ENCODE peak calls at places on chromosomes 7 and 10, in six cellular contexts. One of them, this sample, is unnamed.

GRCh38 chr10:126921974-126922525 is 16.8 kb downstream of the DOCK1 start:
- DNase-seq in tibial artery: no peak
- DNase-seq in A549: no peak
- DNase-seq in brain microvascular endothelial cell: peak
- DNase-seq in GM23338: no peak
- DNase-seq in IMR-90: peak
- DNase-seq in this sample: no peak

GRCh38 chr10:132375116-132375794 is 21.7 kb upstream of the PWWP2B start:
- DNase-seq in tibial artery: peak
- DNase-seq in A549: no peak
- DNase-seq in brain microvascular endothelial cell: no peak
- DNase-seq in GM23338: peak
- DNase-seq in IMR-90: no peak
- DNase-seq in this sample: no peak

GRCh38 chr10:48472670-48473069 is 132.2 kb downstream of the ARHGAP22 start:
- DNase-seq in tibial artery: no peak
- DNase-seq in A549: no peak
- DNase-seq in brain microvascular endothelial cell: no peak
- DNase-seq in GM23338: no peak
- DNase-seq in IMR-90: no peak
- DNase-seq in this sample: no peak

GRCh38 chr7:152931583-152931982 is 172.0 kb downstream of the ACTR3B start:
- DNase-seq in tibial artery: no peak
- DNase-seq in A549: no peak
- DNase-seq in brain microvascular endothelial cell: no peak
- DNase-seq in GM23338: no peak
- DNase-seq in IMR-90: no peak
- DNase-seq in this sample: no peak

GRCh38 chr7:151141281-151141854 is 26.1 kb downstream of the GBX1 start:
- DNase-seq in tibial artery: no peak
- DNase-seq in A549: no peak
- DNase-seq in brain microvascular endothelial cell: no peak
- DNase-seq in GM23338: no peak
- DNase-seq in IMR-90: no peak
- DNase-seq in this sample: no peak

GRCh38 chr7:27161214-27161720 is 4.1 kb downstream of the HOXA9 start:
- DNase-seq in tibial artery: peak
- DNase-seq in A549: no peak
- DNase-seq in brain microvascular endothelial cell: no peak
- DNase-seq in GM23338: no peak
- DNase-seq in IMR-90: no peak
- DNase-seq in this sample: no peak

GRCh38 chr10:78236416-78237015 is 202.9 kb downstream of the RPS24 start:
- DNase-seq in tibial artery: no peak
- DNase-seq in A549: no peak
- DNase-seq in brain microvascular endothelial cell: no peak
- DNase-seq in GM23338: no peak
- DNase-seq in IMR-90: no peak
- DNase-seq in this sample: no peak

GRCh38 chr10:18178862-18179483 is 38.7 kb downstream of the CACNB2 start:
- DNase-seq in tibial artery: no peak
- DNase-seq in A549: no peak
- DNase-seq in brain microvascular endothelial cell: no peak
- DNase-seq in GM23338: no peak
- DNase-seq in IMR-90: no peak
- DNase-seq in this sample: no peak

GRCh38 chr7:97064972-97065587 is 40.4 kb upstream of the DLX5 start:
- DNase-seq in tibial artery: no peak
- DNase-seq in A549: peak
- DNase-seq in brain microvascular endothelial cell: peak
- DNase-seq in GM23338: peak
- DNase-seq in IMR-90: peak
- DNase-seq in this sample: peak

GRCh38 chr7:148697256-148697841 is 1.4 kb upstream of the CUL1 start:
- DNase-seq in tibial artery: peak
- DNase-seq in A549: no peak
- DNase-seq in brain microvascular endothelial cell: peak
- DNase-seq in GM23338: no peak
- DNase-seq in IMR-90: peak
- DNase-seq in this sample: peak

GRCh38 chr7:38317457-38318037 is 44.1 kb upstream of the TARP start:
- DNase-seq in tibial artery: no peak
- DNase-seq in A549: no peak
- DNase-seq in brain microvascular endothelial cell: no peak
- DNase-seq in GM23338: no peak
- DNase-seq in IMR-90: no peak
- DNase-seq in this sample: no peak

GRCh38 chr7:38315410-38315809 is 42.0 kb upstream of the TARP start:
- DNase-seq in tibial artery: no peak
- DNase-seq in A549: no peak
- DNase-seq in brain microvascular endothelial cell: no peak
- DNase-seq in GM23338: no peak
- DNase-seq in IMR-90: no peak
- DNase-seq in this sample: no peak

GRCh38 chr7:38318803-38319416 is 45.5 kb upstream of the TARP start:
- DNase-seq in tibial artery: no peak
- DNase-seq in A549: peak
- DNase-seq in brain microvascular endothelial cell: peak
- DNase-seq in GM23338: peak
- DNase-seq in IMR-90: peak
- DNase-seq in this sample: peak

GRCh38 chr7:38318241-38318640 is 44.8 kb upstream of the TARP start:
- DNase-seq in tibial artery: no peak
- DNase-seq in A549: no peak
- DNase-seq in brain microvascular endothelial cell: no peak
- DNase-seq in GM23338: no peak
- DNase-seq in IMR-90: no peak
- DNase-seq in this sample: no peak

GRCh38 chr7:38316733-38317360 is 43.4 kb upstream of the TARP start:
- DNase-seq in tibial artery: no peak
- DNase-seq in A549: no peak
- DNase-seq in brain microvascular endothelial cell: no peak
- DNase-seq in GM23338: no peak
- DNase-seq in IMR-90: peak
- DNase-seq in this sample: no peak
- H3K27ac ChIP-seq in tibial artery: no peak
- H3K27ac ChIP-seq in A549: no peak
- H3K27ac ChIP-seq in brain microvascular endothelial cell: no peak
- H3K27ac ChIP-seq in GM23338: no peak
- H3K27ac ChIP-seq in IMR-90: no peak
- H3K27ac ChIP-seq in this sample: no peak

GRCh38 chr10:99673492-99673891 is 14.2 kb downstream of the ENTPD7 start:
- DNase-seq in tibial artery: no peak
- DNase-seq in A549: no peak
- DNase-seq in brain microvascular endothelial cell: no peak
- DNase-seq in GM23338: no peak
- DNase-seq in IMR-90: no peak
- DNase-seq in this sample: no peak
- H3K27ac ChIP-seq in tibial artery: no peak
- H3K27ac ChIP-seq in A549: no peak
- H3K27ac ChIP-seq in brain microvascular endothelial cell: no peak
- H3K27ac ChIP-seq in GM23338: no peak
- H3K27ac ChIP-seq in IMR-90: no peak
- H3K27ac ChIP-seq in this sample: no peak

DNA sequence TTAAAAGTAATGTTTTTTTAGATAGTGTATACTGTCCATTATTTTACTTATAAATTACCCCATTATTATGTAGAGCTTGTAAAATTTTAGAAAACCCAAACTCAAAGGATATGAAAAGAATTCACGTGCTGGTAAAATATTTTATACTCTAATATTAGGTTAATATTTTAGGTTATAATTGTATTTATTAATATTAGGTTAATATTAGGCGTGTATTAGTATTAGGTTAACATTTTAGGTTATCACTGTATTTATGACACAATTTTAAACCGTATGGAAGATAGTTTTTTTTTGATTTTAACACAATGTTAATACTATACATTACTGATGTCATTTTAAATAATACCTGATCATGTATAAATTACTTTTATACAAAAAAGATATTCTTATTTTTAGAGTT is 48.5 kb downstream of the ARL4A start:
- DNase-seq in tibial artery: no peak
- DNase-seq in A549: no peak
- DNase-seq in brain microvascular endothelial cell: no peak
- DNase-seq in GM23338: no peak
- DNase-seq in IMR-90: no peak
- DNase-seq in this sample: no peak
- H3K27ac ChIP-seq in tibial artery: no peak
- H3K27ac ChIP-seq in A549: no peak
- H3K27ac ChIP-seq in brain microvascular endothelial cell: no peak
- H3K27ac ChIP-seq in GM23338: no peak
- H3K27ac ChIP-seq in IMR-90: no peak
- H3K27ac ChIP-seq in this sample: no peak

GRCh38 chr7:74709880-74710671 is 52.6 kb downstream of the GTF2I start:
- DNase-seq in tibial artery: no peak
- DNase-seq in A549: no peak
- DNase-seq in brain microvascular endothelial cell: no peak
- DNase-seq in GM23338: peak
- DNase-seq in IMR-90: peak
- DNase-seq in this sample: no peak
- H3K27ac ChIP-seq in tibial artery: no peak
- H3K27ac ChIP-seq in A549: no peak
- H3K27ac ChIP-seq in brain microvascular endothelial cell: no peak
- H3K27ac ChIP-seq in GM23338: peak
- H3K27ac ChIP-seq in IMR-90: peak
- H3K27ac ChIP-seq in this sample: no peak

GRCh38 chr10:74058071-74058470 is 60.2 kb downstream of the VCL start:
- DNase-seq in tibial artery: no peak
- DNase-seq in A549: no peak
- DNase-seq in brain microvascular endothelial cell: no peak
- DNase-seq in GM23338: no peak
- DNase-seq in IMR-90: no peak
- DNase-seq in this sample: no peak

GRCh38 chr10:74058658-74059057 is 60.7 kb downstream of the VCL start:
- DNase-seq in tibial artery: no peak
- DNase-seq in A549: no peak
- DNase-seq in brain microvascular endothelial cell: no peak
- DNase-seq in GM23338: no peak
- DNase-seq in IMR-90: no peak
- DNase-seq in this sample: peak

GRCh38 chr10:74051729-74052342 is 53.9 kb downstream of the VCL start:
- DNase-seq in tibial artery: no peak
- DNase-seq in A549: peak
- DNase-seq in brain microvascular endothelial cell: no peak
- DNase-seq in GM23338: peak
- DNase-seq in IMR-90: no peak
- DNase-seq in this sample: no peak

GRCh38 chr10:74056081-74056818 is 58.3 kb downstream of the VCL start:
- DNase-seq in tibial artery: no peak
- DNase-seq in A549: peak
- DNase-seq in brain microvascular endothelial cell: peak
- DNase-seq in GM23338: no peak
- DNase-seq in IMR-90: peak
- DNase-seq in this sample: no peak

DNA sequence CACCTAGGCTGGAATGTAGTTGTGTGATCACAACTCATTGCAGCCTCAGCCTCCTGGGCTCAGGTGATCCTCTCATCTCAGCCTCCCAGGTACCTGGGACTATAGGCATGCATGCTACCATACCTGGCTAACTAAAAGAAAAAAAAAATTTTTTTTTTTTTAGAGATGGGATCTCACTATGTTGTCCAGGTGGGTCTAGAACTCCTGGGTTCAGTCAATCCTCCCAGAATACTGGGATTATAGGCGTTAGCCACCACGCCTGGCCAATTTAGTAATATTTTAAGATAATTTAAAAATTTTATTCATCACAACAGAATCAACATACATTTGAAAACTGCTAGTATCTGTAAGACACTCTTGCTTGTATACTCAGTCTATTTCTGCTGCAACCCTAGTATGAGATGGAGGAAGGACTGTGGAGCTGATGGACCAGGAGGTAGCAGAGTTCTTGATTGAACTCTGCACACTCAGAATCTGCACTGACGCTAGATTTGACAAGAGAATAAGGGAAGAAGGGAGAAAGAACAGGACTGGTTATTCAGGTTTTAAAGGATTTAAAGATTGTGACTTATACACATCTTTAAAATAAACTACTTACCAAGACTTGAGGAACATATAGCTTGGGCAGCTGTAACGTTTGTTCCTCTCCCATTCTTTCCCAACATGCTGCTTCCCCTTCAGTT is 57.6 kb downstream of the VCL start:
- DNase-seq in tibial artery: no peak
- DNase-seq in A549: no peak
- DNase-seq in brain microvascular endothelial cell: no peak
- DNase-seq in GM23338: no peak
- DNase-seq in IMR-90: no peak
- DNase-seq in this sample: no peak
- H3K27ac ChIP-seq in tibial artery: peak
- H3K27ac ChIP-seq in A549: peak
- H3K27ac ChIP-seq in brain microvascular endothelial cell: peak
- H3K27ac ChIP-seq in GM23338: peak
- H3K27ac ChIP-seq in IMR-90: peak
- H3K27ac ChIP-seq in this sample: no peak

GRCh38 chr10:79256264-79256806 is 90.9 kb upstream of the PPIF start:
- DNase-seq in tibial artery: no peak
- DNase-seq in A549: no peak
- DNase-seq in brain microvascular endothelial cell: no peak
- DNase-seq in GM23338: no peak
- DNase-seq in IMR-90: no peak
- DNase-seq in this sample: no peak
- H3K27ac ChIP-seq in tibial artery: no peak
- H3K27ac ChIP-seq in A549: no peak
- H3K27ac ChIP-seq in brain microvascular endothelial cell: no peak
- H3K27ac ChIP-seq in GM23338: no peak
- H3K27ac ChIP-seq in IMR-90: no peak
- H3K27ac ChIP-seq in this sample: no peak

DNA sequence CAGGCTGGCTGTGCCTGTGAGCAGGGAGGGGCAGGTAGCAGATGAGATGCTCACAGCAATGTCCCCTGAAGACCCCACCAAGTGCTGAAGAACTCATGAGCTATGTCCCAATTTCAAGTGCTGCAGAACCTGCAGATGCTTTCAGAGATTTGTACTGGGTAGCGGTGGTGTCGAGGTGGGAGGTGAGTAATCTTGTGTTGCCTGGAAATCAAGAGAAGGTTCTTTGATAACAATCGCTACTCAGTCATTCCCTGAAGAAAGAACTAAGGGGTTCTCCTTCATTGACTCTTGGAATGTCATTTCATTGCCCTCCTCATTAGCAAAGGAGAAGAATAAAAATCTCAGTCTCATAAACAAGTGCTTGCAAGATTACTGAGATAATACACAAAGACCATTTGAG is 246.4 kb downstream of the EMX2 start:
- DNase-seq in tibial artery: no peak
- DNase-seq in A549: no peak
- DNase-seq in brain microvascular endothelial cell: no peak
- DNase-seq in GM23338: no peak
- DNase-seq in IMR-90: no peak
- DNase-seq in this sample: no peak
- H3K27ac ChIP-seq in tibial artery: no peak
- H3K27ac ChIP-seq in A549: no peak
- H3K27ac ChIP-seq in brain microvascular endothelial cell: no peak
- H3K27ac ChIP-seq in GM23338: no peak
- H3K27ac ChIP-seq in IMR-90: no peak
- H3K27ac ChIP-seq in this sample: no peak